ENCODE peak calls at places on chromosomes 1 and 21, in seven cellular contexts. W, E, O, F, L, Z and I are unnamed samples. For H3K4me1 and H3K27me3, the result is how much of the 10 kb centered on the place peaks cover.

GRCh38 chr1:207218512-207219352 is 102.7 kb upstream of the CD55 start:
- DNase-seq in W (peak), E (no peak), O (no peak), F (no peak), L (no peak), Z (no peak), I (no peak)

GRCh38 chr1:58305622-58306021 is 240.9 kb downstream of the OMA1 start:
- DNase-seq in W (no peak), E (no peak), O (no peak), F (no peak), L (no peak), Z (no peak), I (no peak)

GRCh38 chr21:41953249-41953830 is 478 bp downstream of the C2CD2 start:
- DNase-seq in W (no peak), E (no peak), O (no peak), F (peak), L (no peak), Z (no peak), I (peak)

GRCh38 chr21:25813917-25814316 is 79.1 kb downstream of the GABPA start:
- DNase-seq in W (no peak), E (no peak), O (no peak), F (no peak), L (no peak), Z (no peak), I (no peak)

GRCh38 chr21:41947596-41948403 is 6.0 kb downstream of the C2CD2 start:
- DNase-seq in W (no peak), E (no peak), O (peak), F (no peak), L (peak), Z (peak), I (peak)

GRCh38 chr21:19566975-19567374 is 1163.4 kb upstream of the TMPRSS15 start:
- DNase-seq in W (no peak), E (no peak), O (no peak), F (no peak), L (no peak), Z (no peak), I (no peak)

GRCh38 chr1:203156280-203156679 is 19.3 kb downstream of the MYBPH start:
- DNase-seq in W (no peak), E (no peak), O (no peak), F (no peak), L (no peak), Z (no peak), I (no peak)

GRCh38 chr1:79255421-79255820 is 248.9 kb upstream of the ADGRL4 start:
- DNase-seq in W (no peak), E (no peak), O (no peak), F (no peak), L (no peak), Z (no peak), I (no peak)

GRCh38 chr1:27031235-27032118 is 18.8 kb upstream of the TENT5B start:
- DNase-seq in W (peak), E (no peak), O (peak), F (peak), L (peak), Z (peak), I (peak)

GRCh38 chr1:116411784-116412479 is 38.9 kb downstream of the ATP1A1 start:
- DNase-seq in W (no peak), E (no peak), O (no peak), F (no peak), L (peak), Z (peak), I (no peak)

GRCh38 chr1:45679123-45679522 is 7.2 kb downstream of the GPBP1L1 start:
- DNase-seq in W (no peak), E (no peak), O (no peak), F (no peak), L (no peak), Z (no peak), I (no peak)

GRCh38 chr1:26452459-26453183 is 19.6 kb upstream of the HMGN2 start:
- DNase-seq in W (no peak), E (no peak), O (no peak), F (no peak), L (peak), Z (no peak), I (no peak)

GRCh38 chr1:244150665-244151064 is 99.6 kb downstream of the ZBTB18 start:
- DNase-seq in W (no peak), E (no peak), O (no peak), F (no peak), L (no peak), Z (no peak), I (no peak)

GRCh38 chr1:113031060-113031933 is 41.7 kb upstream of the LRIG2 start:
- DNase-seq in W (no peak), E (no peak), O (no peak), F (no peak), L (no peak), Z (no peak), I (no peak)

GRCh38 chr1:82388679-82389078 is 587.9 kb downstream of the ADGRL2 start:
- DNase-seq in W (peak), E (no peak), O (no peak), F (no peak), L (peak), Z (no peak), I (no peak)

GRCh38 chr21:34983680-34984086 is 65.4 kb downstream of the RUNX1 start:
- DNase-seq in W (no peak), E (no peak), O (peak), F (no peak), L (peak), Z (no peak), I (no peak)

GRCh38 chr1:114037503-114037890 is 58.2 kb downstream of the OLFML3 start:
- DNase-seq in W (no peak), E (no peak), O (no peak), F (no peak), L (no peak), Z (no peak), I (no peak)

GRCh38 chr1:38502772-38503171 is 356.8 kb downstream of the RRAGC start:
- DNase-seq in W (no peak), E (peak), O (no peak), F (no peak), L (no peak), Z (no peak), I (no peak)

GRCh38 chr1:207049974-207050391 is 1.0 kb downstream of the YOD1 start:
- DNase-seq in W (no peak), E (peak), O (no peak), F (no peak), L (peak), Z (no peak), I (no peak)

GRCh38 chr1:40712997-40713396 is 21.5 kb downstream of the NFYC start:
- DNase-seq in W (no peak), E (no peak), O (no peak), F (no peak), L (no peak), Z (no peak), I (no peak)

GRCh38 chr1:64470670-64471217 is 815 bp downstream of the CACHD1 start:
- DNase-seq in W (no peak), E (no peak), O (no peak), F (peak), L (peak), Z (peak), I (peak)

GRCh38 chr1:26077524-26077923 is 10.1 kb upstream of the TRIM63 start:
- DNase-seq in W (no peak), E (no peak), O (no peak), F (no peak), L (no peak), Z (no peak), I (no peak)

GRCh38 chr1:116123837-116124533 is 12.8 kb downstream of the MAB21L3 start:
- DNase-seq in W (no peak), E (no peak), O (no peak), F (no peak), L (no peak), Z (no peak), I (no peak)

GRCh38 chr1:26275580-26276431 is 4.1 kb upstream of the SH3BGRL3 start:
- DNase-seq in W (peak), E (peak), O (peak), F (no peak), L (peak), Z (peak), I (peak)

GRCh38 chr1:167418397-167418796 is 99.9 kb downstream of the CD247 start:
- DNase-seq in W (no peak), E (no peak), O (no peak), F (no peak), L (no peak), Z (no peak), I (no peak)

GRCh38 chr1:114467491-114467890 is 43.5 kb downstream of the TRIM33 start:
- DNase-seq in W (no peak), E (no peak), O (no peak), F (no peak), L (no peak), Z (no peak), I (no peak)

GRCh38 chr1:20633190-20634064 is at the start of gene PINK1:
- DNase-seq in W (peak), E (no peak), O (peak), F (peak), L (peak), Z (peak), I (peak)

GRCh38 chr1:236476019-236476418 is 47.8 kb upstream of the LGALS8 start:
- DNase-seq in W (no peak), E (no peak), O (no peak), F (no peak), L (no peak), Z (no peak), I (no peak)

GRCh38 chr21:29215709-29216108 is 83.0 kb upstream of the BACH1 start:
- DNase-seq in W (no peak), E (no peak), O (no peak), F (no peak), L (peak), Z (no peak), I (no peak)

GRCh38 chr1:12380316-12381249 is 150.8 kb downstream of the VPS13D start:
- DNase-seq in W (no peak), E (no peak), O (no peak), F (no peak), L (no peak), Z (no peak), I (no peak)

GRCh38 chr1:31299365-31299764 is 2.5 kb downstream of the ZCCHC17 start:
- DNase-seq in W (no peak), E (no peak), O (no peak), F (no peak), L (peak), Z (no peak), I (no peak)

GRCh38 chr1:16138772-16139221 is 17.1 kb downstream of the EPHA2 start:
- DNase-seq in W (no peak), E (no peak), O (no peak), F (peak), L (no peak), Z (peak), I (no peak)

GRCh38 chr1:168819668-168820067 is 90.7 kb upstream of the DPT start:
- DNase-seq in W (no peak), E (no peak), O (no peak), F (no peak), L (no peak), Z (no peak), I (no peak)

GRCh38 chr1:205229399-205229861 is 1.7 kb downstream of the TMCC2 start:
- DNase-seq in W (peak), E (peak), O (no peak), F (no peak), L (peak), Z (peak), I (no peak)

GRCh38 chr21:29287383-29287782 is 11.3 kb upstream of the BACH1 start:
- DNase-seq in W (no peak), E (no peak), O (no peak), F (no peak), L (no peak), Z (no peak), I (no peak)

GRCh38 chr1:90402893-90403849 is 313.9 kb downstream of the BARHL2 start:
- DNase-seq in W (peak), E (peak), O (peak), F (no peak), L (peak), Z (no peak), I (no peak)

GRCh38 chr1:228058981-228059535 is 23.4 kb upstream of the ARF1 start:
- DNase-seq in W (no peak), E (no peak), O (no peak), F (no peak), L (no peak), Z (peak), I (peak)

GRCh38 chr1:109639063-109639840 is 16.6 kb upstream of the GSTM4 start:
- DNase-seq in W (peak), E (no peak), O (no peak), F (no peak), L (no peak), Z (peak), I (no peak)

GRCh38 chr1:240287722-240288121 is 196.0 kb downstream of the FMN2 start:
- DNase-seq in W (no peak), E (no peak), O (no peak), F (no peak), L (no peak), Z (no peak), I (no peak)
- H3K4me1 ChIP-seq in W (under half), E (under half), O (under half), F (under half), L (under half), Z (under half), I (under half)

GRCh38 chr1:22277662-22278061 is 134.8 kb upstream of the WNT4 start:
- DNase-seq in W (no peak), E (no peak), O (no peak), F (no peak), L (no peak), Z (no peak), I (no peak)
- H3K27me3 ChIP-seq in W (under half), E (under half), O (under half), F (under half), L (under half), Z (under half), I (under half)

GRCh38 chr1:184915463-184916080 is 58.7 kb downstream of the NIBAN1 start:
- DNase-seq in W (no peak), E (no peak), O (no peak), F (no peak), L (no peak), Z (no peak), I (no peak)
- H3K4me1 ChIP-seq in W (under half), E (under half), O (under half), F (under half), L (under half), Z (under half), I (under half)

DNA sequence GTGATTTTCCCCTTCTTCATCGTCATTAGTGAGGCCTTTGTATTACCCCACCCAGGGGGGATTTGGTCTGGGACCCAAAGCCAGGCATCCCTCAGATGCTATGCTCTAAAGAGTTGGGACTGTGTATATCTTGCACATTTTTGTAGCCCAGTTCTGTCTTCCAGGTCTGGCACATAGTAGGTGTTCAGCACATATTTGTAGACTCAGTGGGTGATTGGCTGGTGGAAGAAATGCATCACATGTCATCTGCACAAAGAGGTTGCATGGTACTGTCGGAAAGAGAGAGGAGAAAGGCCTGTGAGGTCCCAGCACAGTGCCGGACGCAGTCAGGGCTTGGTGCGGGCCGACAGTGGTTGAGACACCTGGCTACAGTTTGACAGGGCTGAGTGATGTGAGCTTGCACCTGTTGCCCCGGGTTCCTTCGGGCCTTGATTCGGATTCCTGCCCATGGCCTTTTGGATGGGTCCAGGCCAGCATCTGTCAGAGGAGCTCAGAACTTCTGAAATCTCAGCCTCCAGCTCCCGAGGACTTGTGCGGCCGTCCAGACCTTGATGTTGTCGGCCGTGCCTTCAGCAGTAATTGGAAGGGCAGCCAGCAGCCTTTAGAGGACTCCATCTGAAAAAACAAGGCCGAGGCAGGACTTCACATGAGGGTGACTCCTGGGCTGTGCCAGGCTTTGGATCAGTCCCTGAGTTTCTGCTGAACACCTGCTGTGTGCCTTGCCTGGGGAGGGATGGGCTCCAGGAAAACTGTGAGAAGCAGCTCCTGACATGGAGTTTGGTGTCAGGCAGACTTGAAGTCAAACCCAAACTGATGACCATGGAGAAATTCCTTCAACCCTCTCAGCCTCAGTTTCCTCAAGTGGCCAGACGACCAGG is 40.9 kb upstream of the PADI1 start:
- DNase-seq in W (no peak), E (no peak), O (peak), F (no peak), L (no peak), Z (no peak), I (no peak)
- H3K27me3 ChIP-seq in W (under half), E (under half), O (under half), F (under half), L (under half), Z (under half), I (under half)